ENCODE peak calls at places on chromosomes 3 and 15, in seven cellular contexts. I is mucosa of descending colon, G is B cell, Z is RWPE1, H is A549, X is AG04450, J is uterus. S is an unnamed sample.

GRCh38 chr15:72339777-72340177 is 19.8 kb upstream of the CELF6 start:
- DNase-seq in G (no peak), I (no peak), H (peak), J (no peak), X (peak), Z (peak), S (no peak)

GRCh38 chr3:179828738-179829137 is 175.9 kb downstream of the USP13 start:
- DNase-seq in I (no peak), X (no peak), H (no peak), J (no peak), Z (no peak), G (no peak), S (no peak)

GRCh38 chr3:39132096-39133092 is 21.0 kb downstream of the CSRNP1 start:
- DNase-seq in I (no peak), X (no peak), Z (no peak), G (peak), J (no peak), H (no peak), S (no peak)

GRCh38 chr3:101262393-101263240 is 57.8 kb downstream of the IMPG2 start:
- DNase-seq in I (no peak), Z (no peak), H (no peak), X (no peak), J (no peak), G (no peak), S (no peak)

GRCh38 chr3:46880884-46881818 is 3.6 kb downstream of the PTH1R start:
- DNase-seq in G (no peak), Z (no peak), I (no peak), J (peak), X (no peak), H (no peak), S (no peak)

GRCh38 chr15:29888651-29889050 is 66.4 kb upstream of the TJP1 start:
- DNase-seq in X (peak), Z (no peak), I (no peak), G (no peak), H (no peak), J (no peak), S (no peak)

GRCh38 chr3:141379250-141379872 is 11.1 kb downstream of the ZBTB38 start:
- DNase-seq in Z (no peak), H (no peak), I (no peak), G (no peak), X (no peak), J (no peak), S (no peak)

GRCh38 chr3:194871143-194871863 is 185.6 kb downstream of the FAM43A start:
- DNase-seq in I (peak), J (peak), X (peak), H (peak), Z (peak), G (peak), S (peak)

GRCh38 chr15:88714782-88715372 is 76.1 kb downstream of the ISG20 start:
- DNase-seq in I (no peak), X (no peak), Z (no peak), J (no peak), G (no peak), H (no peak), S (no peak)

GRCh38 chr15:63276342-63277043 is 912 bp upstream of the APH1B start:
- DNase-seq in H (no peak), I (no peak), G (no peak), Z (peak), X (no peak), J (no peak), S (no peak)

GRCh38 chr3:49701388-49702077 is 12.2 kb downstream of the RNF123 start:
- DNase-seq in X (no peak), H (no peak), I (no peak), G (no peak), Z (no peak), J (no peak), S (no peak)

GRCh38 chr3:16101295-16102186 is 72.9 kb upstream of the GALNT15 start:
- DNase-seq in X (no peak), G (no peak), I (peak), J (no peak), Z (peak), H (peak), S (no peak)

GRCh38 chr15:70035719-70036077 is 62.0 kb downstream of the TLE3 start:
- DNase-seq in H (no peak), Z (no peak), X (no peak), G (peak), I (no peak), J (no peak), S (no peak)

GRCh38 chr15:92715753-92716152 is 60.2 kb upstream of the FAM174B start:
- DNase-seq in X (no peak), Z (no peak), I (no peak), G (no peak), H (no peak), J (no peak), S (no peak)

GRCh38 chr3:197511130-197511529 is 44.6 kb downstream of the BDH1 start:
- DNase-seq in X (no peak), J (no peak), H (no peak), I (no peak), Z (no peak), G (no peak), S (no peak)

GRCh38 chr3:11335056-11335608 is 62.9 kb downstream of the ATG7 start:
- DNase-seq in X (peak), G (peak), H (peak), J (no peak), I (no peak), Z (peak), S (no peak)

GRCh38 chr15:101052681-101053121 is 133.5 kb downstream of the LRRK1 start:
- DNase-seq in H (no peak), I (peak), X (no peak), G (peak), Z (no peak), J (no peak), S (no peak)

GRCh38 chr3:128584412-128585020 is 66.1 kb downstream of the RPN1 start:
- DNase-seq in H (peak), J (peak), X (peak), G (no peak), I (peak), Z (peak), S (no peak)

GRCh38 chr3:50337175-50337861 is 3.3 kb downstream of the RASSF1 start:
- DNase-seq in J (peak), G (peak), X (peak), H (peak), Z (peak), I (peak), S (peak)

GRCh38 chr15:60899322-60899966 is 329.7 kb downstream of the RORA start:
- DNase-seq in J (no peak), Z (no peak), X (no peak), I (no peak), G (no peak), H (no peak), S (no peak)

GRCh38 chr3:178202199-178202598 is 334.0 kb upstream of the KCNMB2 start:
- DNase-seq in H (no peak), J (no peak), X (no peak), I (no peak), Z (no peak), G (no peak), S (no peak)

GRCh38 chr3:53881691-53882593 is at the start of gene ACTR8:
- DNase-seq in X (peak), Z (peak), I (peak), G (peak), J (peak), H (peak), S (peak)

GRCh38 chr3:142889263-142890014 is 556 bp upstream of the PCOLCE2 start:
- DNase-seq in X (no peak), H (no peak), J (no peak), G (no peak), I (no peak), Z (no peak), S (no peak)

GRCh38 chr3:115436767-115437301 is 186.5 kb upstream of the GAP43 start:
- DNase-seq in I (no peak), J (no peak), H (peak), Z (peak), G (no peak), X (peak), S (no peak)

GRCh38 chr15:42832577-42832976 is 88.0 kb downstream of the TTBK2 start:
- DNase-seq in Z (peak), J (no peak), I (no peak), G (no peak), X (peak), H (peak), S (no peak)

GRCh38 chr15:27133244-27133643 is 162.3 kb downstream of the GABRG3 start:
- DNase-seq in Z (no peak), I (no peak), X (no peak), G (no peak), H (no peak), J (no peak), S (no peak)

GRCh38 chr3:45947361-45947760 is 4.1 kb downstream of the CXCR6 start:
- DNase-seq in J (no peak), X (no peak), G (no peak), I (no peak), H (no peak), Z (no peak), S (no peak)

GRCh38 chr3:143975549-143976152 is 4.0 kb downstream of the DIPK2A start:
- DNase-seq in X (peak), J (no peak), I (no peak), H (peak), Z (peak), G (no peak), S (no peak)

GRCh38 chr15:25715536-25716413 is 147.4 kb downstream of the ATP10A start:
- DNase-seq in H (no peak), I (no peak), G (no peak), X (no peak), Z (no peak), J (no peak), S (no peak)

GRCh38 chr3:39531681-39532080 is 64.2 kb downstream of the MOBP start:
- DNase-seq in J (no peak), Z (peak), I (no peak), X (no peak), G (no peak), H (peak), S (no peak)

GRCh38 chr3:16866447-16867025 is 18.2 kb upstream of the PLCL2 start:
- DNase-seq in G (no peak), J (no peak), I (no peak), H (no peak), X (no peak), Z (no peak), S (no peak)

GRCh38 chr15:49875392-49875791 is 243.6 kb downstream of the ATP8B4 start:
- DNase-seq in X (no peak), J (no peak), I (no peak), G (no peak), Z (no peak), H (no peak), S (no peak)

DNA sequence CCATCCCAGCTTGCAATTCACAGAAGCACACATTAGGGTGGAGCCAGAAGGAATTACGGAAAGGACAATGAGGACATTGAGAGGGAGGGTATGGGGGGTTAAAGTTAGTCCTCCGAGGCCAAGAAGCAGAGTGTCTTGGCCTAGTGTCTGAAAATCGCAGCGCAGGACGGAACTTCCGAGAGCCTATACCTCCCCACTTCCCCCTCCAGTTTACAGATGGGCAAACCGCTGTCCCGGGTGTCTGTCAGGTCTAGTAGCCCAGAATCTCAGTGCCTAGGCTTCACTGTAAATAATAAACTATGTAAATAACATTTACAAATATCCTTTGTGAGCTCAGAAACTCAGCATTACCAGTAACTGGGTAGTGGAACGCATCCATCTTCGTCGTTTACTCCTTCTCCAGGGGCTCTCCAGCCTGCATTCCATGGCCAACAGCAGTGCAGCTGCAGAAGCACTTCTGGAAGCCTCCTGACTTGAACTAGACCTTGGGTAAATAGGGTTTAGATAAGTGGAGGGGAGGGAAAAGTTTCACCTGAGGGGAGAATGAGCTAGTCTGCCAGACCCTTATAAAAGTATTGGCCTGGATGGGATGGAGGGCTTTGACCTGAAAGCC is 962 bp downstream of the ADPRH start:
- DNase-seq in G (peak), X (no peak), I (peak), H (peak), J (peak), Z (no peak), S (no peak)
- TF ChIP-seq CTCF in G (no peak), X (no peak), I (no peak), H (no peak), J (no peak), Z (no peak), S (no peak)

DNA sequence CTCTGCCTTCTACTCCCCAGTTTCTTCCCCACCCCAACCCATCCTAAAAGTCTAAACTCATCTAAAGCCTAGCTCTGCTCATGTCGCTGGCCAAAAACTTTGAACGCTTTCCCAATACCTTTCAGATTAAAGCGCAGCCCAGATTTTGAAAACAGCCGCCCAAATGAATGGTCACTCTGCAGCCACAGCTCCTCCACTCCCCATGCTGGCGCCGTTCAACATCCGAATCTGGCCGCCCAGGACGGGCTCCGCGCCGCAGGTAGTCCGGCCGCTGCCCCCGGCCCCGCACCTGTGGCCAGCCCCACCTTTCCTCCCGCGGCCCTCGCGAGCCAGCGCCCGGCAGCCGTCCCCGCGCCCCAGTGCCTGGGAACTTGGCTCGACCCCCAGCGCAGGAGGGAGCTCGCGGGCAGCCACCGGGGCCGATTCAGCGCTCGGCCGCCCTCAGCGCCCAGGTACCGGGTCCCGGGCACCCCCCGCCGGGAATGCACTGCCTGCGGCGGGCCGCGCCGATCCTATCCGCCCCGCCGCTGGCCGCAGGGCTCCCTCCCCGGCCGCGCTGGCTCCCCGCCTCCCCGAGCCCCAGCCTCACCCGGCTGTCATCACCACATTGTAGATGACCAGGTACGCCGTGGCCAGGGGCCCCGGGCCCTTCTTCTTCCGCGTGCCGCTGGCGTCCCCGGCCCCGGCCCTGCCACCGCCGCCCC is 417 bp downstream of the HACD2 start:
- DNase-seq in G (no peak), J (no peak), I (no peak), X (no peak), Z (no peak), H (peak), S (no peak)
- TF ChIP-seq CTCF in G (no peak), J (peak), I (no peak), X (no peak), Z (peak), H (no peak), S (peak)

GRCh38 chr3:31448882-31449243 is 83.9 kb upstream of the STT3B start:
- DNase-seq in Z (no peak), I (no peak), G (no peak), J (no peak), H (no peak), X (no peak), S (no peak)
- TF ChIP-seq CTCF in Z (no peak), I (no peak), G (peak), J (no peak), H (no peak), X (no peak), S (no peak)

DNA sequence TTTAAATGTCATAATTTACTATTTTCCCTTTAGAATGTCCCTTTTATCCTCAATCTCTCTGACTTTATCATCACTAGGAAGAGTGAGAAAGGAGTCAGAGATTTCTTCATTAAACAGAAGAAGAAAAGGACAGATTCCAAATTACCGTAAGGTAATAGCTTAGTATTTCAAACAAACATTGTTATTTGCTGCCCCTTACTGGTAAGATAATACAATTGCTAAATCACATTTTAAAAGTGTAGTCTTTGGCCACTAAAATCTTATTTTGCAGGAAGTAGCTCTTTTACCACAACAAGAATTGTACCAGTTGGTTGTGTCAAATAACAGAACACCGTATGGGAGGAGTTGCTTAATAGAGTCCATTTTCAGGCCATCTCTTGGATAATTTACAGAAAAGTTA is 53.7 kb downstream of the CGGBP1 start:
- DNase-seq in H (peak), J (no peak), X (no peak), Z (peak), I (no peak), G (no peak), S (no peak)
- TF ChIP-seq CTCF in H (peak), J (peak), X (peak), Z (peak), I (no peak), G (peak), S (peak)

DNA sequence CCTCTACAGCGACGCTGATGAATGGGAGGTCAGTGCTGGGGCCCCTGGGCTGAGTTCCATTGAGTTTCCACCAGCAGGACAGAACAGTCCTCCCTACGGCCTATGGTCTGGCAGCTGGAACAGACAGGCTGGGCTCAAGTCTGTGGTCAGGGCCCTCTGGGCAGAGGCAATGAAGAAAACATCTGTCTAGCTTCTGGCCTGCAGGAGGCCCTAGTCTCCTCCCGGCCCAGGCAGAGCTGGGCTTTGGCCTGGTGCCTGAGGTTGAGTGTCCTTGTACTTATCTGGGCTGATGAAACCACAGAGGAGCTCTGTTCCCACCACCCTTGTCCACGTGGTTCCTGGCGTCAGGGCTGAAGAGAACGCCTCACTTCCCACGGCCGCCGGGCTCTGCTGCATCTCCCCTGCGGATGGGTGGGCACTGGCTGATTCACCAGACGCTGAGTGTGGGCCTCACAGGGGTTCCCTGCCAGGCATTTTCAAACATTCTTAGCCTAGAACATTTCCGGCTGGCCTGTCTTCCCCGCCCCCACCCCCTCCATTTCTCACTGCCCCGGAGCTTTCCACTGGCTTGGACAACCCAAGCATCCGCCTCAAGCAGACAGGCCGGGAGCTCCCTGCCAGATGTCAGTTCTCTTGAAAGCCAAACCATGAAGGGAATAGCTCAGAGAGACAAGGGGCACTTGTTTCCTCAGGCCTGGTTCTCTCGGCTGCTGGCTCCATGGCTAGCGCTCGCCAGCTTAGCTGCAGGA is 20.3 kb downstream of the PPCDC start:
- DNase-seq in Z (no peak), J (peak), H (no peak), X (peak), I (peak), G (peak), S (peak)
- TF ChIP-seq CTCF in Z (no peak), J (peak), H (no peak), X (peak), I (peak), G (no peak), S (peak)